ENCODE peak calls at places on chromosomes 13 and 19, in seven cellular contexts. L is GM12878, P is SK-N-SH, F is Panc1, W is HCT116, H is K562, S is HepG2. X is an unnamed sample.

GRCh38 chr19:6772866-6773322 is 386 bp downstream of the VAV1 start:
- DNase-seq in S (no peak), P (no peak), H (no peak), W (no peak), L (no peak), F (no peak), X (no peak)

GRCh38 chr13:76965759-76966421 is 17.6 kb downstream of the ACOD1 start:
- DNase-seq in H (no peak), S (no peak), L (no peak), W (no peak), P (peak; percentile 54), F (no peak), X (no peak)

GRCh38 chr19:33883869-33884519 is 87.3 kb downstream of the KCTD15 start:
- DNase-seq in H (no peak), P (peak; percentile 80), F (no peak), S (no peak), W (no peak), L (no peak), X (peak; percentile 59)

GRCh38 chr13:111388851-111389500 is 68.5 kb downstream of the TEX29 start:
- DNase-seq in S (no peak), H (no peak), W (no peak), L (no peak), F (no peak), P (no peak), X (no peak)

GRCh38 chr13:102812616-102813287 is 13.8 kb downstream of the BIVM start:
- DNase-seq in H (no peak), L (no peak), P (no peak), F (no peak), W (no peak), S (no peak), X (no peak)

GRCh38 chr19:9645466-9645865 is 24.4 kb upstream of the ZNF561 start:
- DNase-seq in S (no peak), H (no peak), W (no peak), P (no peak), L (no peak), F (no peak), X (no peak)

GRCh38 chr19:56105090-56105701 is 15.9 kb downstream of the ZNF787 start:
- DNase-seq in S (peak; percentile 78), L (no peak), W (peak; percentile 15), F (no peak), P (no peak), H (no peak), X (peak; percentile 61)

GRCh38 chr19:50626796-50627195 is 12.9 kb downstream of the SYT3 start:
- DNase-seq in P (no peak), F (no peak), S (no peak), L (no peak), H (no peak), W (no peak), X (no peak)

GRCh38 chr13:109211616-109212015 is 574.8 kb downstream of the IRS2 start:
- DNase-seq in H (no peak), W (peak; percentile 87), P (peak; percentile 46), L (no peak), F (no peak), S (no peak), X (no peak)

GRCh38 chr13:70523622-70524021 is 415.4 kb upstream of the KLHL1 start:
- DNase-seq in F (no peak), S (no peak), H (no peak), W (no peak), L (no peak), P (peak; percentile 49), X (no peak)

GRCh38 chr19:48489608-48490216 is 20.5 kb downstream of the CYTH2 start:
- DNase-seq in H (peak; percentile 78), L (no peak), W (peak; percentile 60), S (peak; percentile 47), P (peak; percentile 88), F (no peak), X (peak; percentile 99)

GRCh38 chr19:28026636-28027035 is 1186.3 kb downstream of the UQCRFS1 start:
- DNase-seq in P (no peak), L (no peak), H (no peak), F (no peak), W (no peak), S (no peak), X (no peak)

GRCh38 chr13:71374471-71375041 is 492.4 kb downstream of the DACH1 start:
- DNase-seq in P (no peak), W (no peak), S (no peak), F (no peak), L (no peak), H (no peak), X (no peak)

GRCh38 chr13:94160875-94161274 is 318.6 kb downstream of the DCT start:
- DNase-seq in F (no peak), S (no peak), P (no peak), H (no peak), L (no peak), W (no peak), X (no peak)
- TF ChIP-seq SIN3A in F (no peak), S (no peak), P (no peak), H (no peak), L (no peak), W (no peak), X (no peak)

DNA sequence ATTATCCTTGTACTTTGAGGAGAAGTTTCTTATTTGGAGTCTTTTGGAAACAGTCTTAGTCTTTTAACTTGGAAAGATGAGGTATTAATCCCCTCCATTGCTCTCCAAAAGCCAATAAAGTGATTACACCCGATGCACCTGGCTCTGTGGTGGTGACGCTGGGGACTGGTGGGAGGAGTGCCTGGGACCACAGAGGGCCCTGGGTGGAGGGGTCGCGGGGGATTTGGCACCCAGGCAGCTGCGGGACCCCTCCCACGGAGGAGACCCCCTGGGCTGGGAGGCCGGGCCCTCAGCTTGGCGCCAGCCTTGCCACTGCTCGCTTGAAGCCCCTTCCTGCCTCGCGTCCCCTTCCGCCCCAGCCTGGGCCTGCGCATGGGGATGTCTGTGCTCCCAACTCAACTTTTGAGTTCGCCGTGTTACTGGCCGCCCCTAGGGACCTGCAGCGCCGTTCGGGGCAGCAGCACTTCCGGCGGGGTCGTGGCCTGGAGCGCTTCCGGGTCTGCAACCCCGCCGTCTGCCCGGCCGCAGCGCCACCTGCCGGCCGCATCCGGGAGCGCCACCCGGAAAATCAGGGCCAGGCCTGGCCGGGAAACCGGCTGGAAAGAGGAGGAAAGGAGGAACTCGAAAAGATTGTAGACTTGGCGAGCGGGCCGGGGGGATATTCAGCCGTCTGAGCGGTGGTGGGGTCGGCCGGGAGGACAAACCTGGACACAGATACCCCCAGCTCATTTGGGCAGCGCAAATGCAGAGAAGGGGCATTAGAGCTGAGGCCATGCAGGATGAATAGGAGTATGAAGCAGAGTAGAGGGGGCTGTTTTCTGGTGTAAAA is 8.4 kb downstream of the PEAK3 start:
- DNase-seq in F (no peak), L (peak; percentile 65), W (peak; percentile 59), H (peak; percentile 90), S (peak; percentile 64), P (peak; percentile 95), X (peak; percentile 98)
- TF ChIP-seq SIN3A in F (peak; percentile 59), L (peak; percentile 76), W (peak; percentile 53), H (no peak), S (peak; percentile 32), P (peak; percentile 46), X (peak; percentile 83)

GRCh38 chr13:20193142-20193923 is 595 bp upstream of the GJB2 start:
- DNase-seq in W (no peak), P (no peak), F (no peak), L (no peak), S (no peak), H (no peak), X (no peak)

GRCh38 chr13:20198781-20199180 is 6.0 kb upstream of the GJB2 start:
- DNase-seq in L (no peak), H (no peak), P (no peak), S (peak; percentile 38), W (no peak), F (no peak), X (no peak)

GRCh38 chr13:20195846-20196245 is 3.1 kb upstream of the GJB2 start:
- DNase-seq in S (no peak), L (no peak), F (no peak), P (no peak), H (no peak), W (no peak), X (no peak)

GRCh38 chr13:20193924-20194631 is 1.3 kb upstream of the GJB2 start:
- DNase-seq in W (no peak), F (no peak), L (no peak), P (no peak), H (no peak), S (no peak), X (no peak)

GRCh38 chr13:20197361-20197834 is 4.7 kb upstream of the GJB2 start:
- DNase-seq in W (peak; percentile 64), S (peak; percentile 41), P (peak; percentile 59), H (peak; percentile 37), F (peak; percentile 36), L (no peak), X (no peak)
- TF ChIP-seq SIN3A in W (no peak), S (no peak), P (no peak), H (no peak), F (no peak), L (no peak), X (no peak)

DNA sequence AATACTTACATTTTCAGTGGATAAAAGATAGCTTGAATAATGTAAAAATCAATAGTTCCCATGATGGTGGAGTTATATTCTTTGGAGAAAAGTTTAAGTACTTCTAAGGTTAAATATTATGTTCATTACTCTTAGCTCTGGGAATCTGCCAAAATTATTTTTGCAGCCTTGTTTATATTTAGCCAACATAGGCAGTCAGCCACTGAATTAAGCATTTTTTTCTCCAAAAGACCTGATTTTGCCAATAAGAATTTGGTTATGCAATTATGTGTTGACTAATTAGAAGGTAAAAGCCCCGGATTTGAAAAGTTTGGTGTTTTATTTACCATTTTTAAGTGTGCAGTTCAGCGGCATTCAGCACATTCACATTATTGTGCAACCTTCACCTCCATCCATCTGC is 90.0 kb upstream of the C1QTNF9B start:
- DNase-seq in L (no peak), S (no peak), F (no peak), P (no peak), H (no peak), W (no peak), X (no peak)
- TF ChIP-seq SIN3A in L (no peak), S (no peak), F (no peak), P (no peak), H (no peak), W (no peak), X (no peak)

GRCh38 chr13:41970022-41970421 is 9.1 kb upstream of the VWA8 start:
- DNase-seq in W (no peak), S (no peak), P (no peak), F (no peak), H (no peak), L (no peak), X (no peak)
- TF ChIP-seq SIN3A in W (no peak), S (no peak), P (no peak), F (no peak), H (no peak), L (no peak), X (no peak)

X was measured in H1.